ENCODE peak calls at places on chromosomes 4 and X, in nine cellular contexts. Q is GM23248; U is neural progenitor cell; V is endothelial cell; K is activated CD4-positive, alpha-beta memory T cell treated with anti-CD3 and anti-CD28 coated beads for 36 hours; W is amniotic stem cell; D is cardiac muscle cell; L is GM10248; Z is tibial nerve. Y is an unnamed sample.

GRCh38 chr4:19686456-19686855 is 565.2 kb upstream of the SLIT2 start:
- DNase-seq in W (no peak), D (no peak), Q (no peak), K (no peak), U (no peak), Z (no peak), L (no peak), V (no peak), Y (no peak)

GRCh38 chrX:9310596-9310995 is 154.3 kb upstream of the TBL1X start:
- DNase-seq in U (no peak), W (no peak), D (peak), Z (no peak), K (no peak), V (no peak), Q (peak), L (no peak), Y (no peak)

GRCh38 chr4:24488399-24489164 is 95.8 kb downstream of the DHX15 start:
- DNase-seq in D (peak), Z (peak), V (peak), Q (peak), K (peak), W (peak), U (peak), L (peak), Y (peak)

GRCh38 chr4:176313596-176314341 is 6.0 kb upstream of the SPCS3 start:
- DNase-seq in W (no peak), D (no peak), Q (peak), K (no peak), Z (no peak), U (no peak), V (no peak), L (no peak), Y (no peak)

GRCh38 chr4:40401646-40402045 is 66.5 kb downstream of the CHRNA9 start:
- DNase-seq in W (no peak), D (peak), Z (no peak), K (no peak), L (no peak), Q (no peak), V (no peak), U (no peak), Y (no peak)

GRCh38 chr4:40238700-40239548 is 42.1 kb downstream of the RHOH start:
- DNase-seq in L (no peak), U (no peak), W (no peak), Q (no peak), D (no peak), K (peak), Z (no peak), V (no peak), Y (no peak)

GRCh38 chr4:182062936-182063335 is 180.3 kb upstream of the TENM3 start:
- DNase-seq in Q (peak), K (no peak), D (peak), L (no peak), Z (no peak), W (peak), V (no peak), U (no peak), Y (no peak)

GRCh38 chrX:119753639-119754257 is 4.6 kb upstream of the SOWAHD start:
- DNase-seq in D (peak), K (peak), Z (no peak), U (peak), Q (peak), W (no peak), V (peak), L (no peak), Y (no peak)

GRCh38 chrX:15913161-15913560 is 58.5 kb upstream of the AP1S2 start:
- DNase-seq in U (no peak), K (no peak), L (no peak), D (no peak), Q (no peak), Z (no peak), V (no peak), W (no peak), Y (no peak)

GRCh38 chr4:6221296-6221850 is 21.0 kb upstream of the JAKMIP1 start:
- DNase-seq in U (peak), W (no peak), L (no peak), V (no peak), Z (no peak), D (no peak), K (no peak), Q (no peak), Y (no peak)

GRCh38 chrX:154380787-154381186 is 1.7 kb downstream of the EMD start:
- DNase-seq in U (no peak), Z (no peak), K (no peak), V (no peak), D (no peak), L (no peak), Q (no peak), W (no peak), Y (no peak)

GRCh38 chrX:142233400-142233799 is 28.3 kb upstream of the MAGEC2 start:
- DNase-seq in L (no peak), W (no peak), Q (no peak), K (no peak), V (no peak), D (no peak), Z (no peak), U (peak), Y (no peak)

GRCh38 chr4:81756042-81756441 is 284.3 kb upstream of the RASGEF1B start:
- DNase-seq in K (no peak), U (no peak), W (no peak), L (no peak), V (no peak), Q (no peak), D (no peak), Z (no peak), Y (no peak)

GRCh38 chrX:71852182-71852581 is 58.5 kb upstream of the NHSL2 start:
- DNase-seq in Z (no peak), L (no peak), D (no peak), U (no peak), Q (no peak), K (no peak), W (no peak), V (no peak), Y (no peak)

GRCh38 chr4:98747659-98748091 is 89.3 kb upstream of the TSPAN5 start:
- DNase-seq in K (no peak), V (no peak), U (peak), W (no peak), D (no peak), Q (no peak), Z (no peak), L (no peak), Y (no peak)

GRCh38 chrX:100819534-100819836 is 706 bp upstream of the CSTF2 start:
- DNase-seq in Z (no peak), K (no peak), Q (no peak), V (no peak), W (no peak), U (no peak), L (no peak), D (no peak), Y (no peak)

GRCh38 chr4:100895572-100896197 is 377.9 kb upstream of the EMCN start:
- DNase-seq in W (no peak), D (peak), Z (no peak), V (no peak), U (no peak), L (peak), K (no peak), Q (peak), Y (peak)

GRCh38 chr4:82124365-82124764 is 249.4 kb downstream of the HNRNPD start:
- DNase-seq in K (no peak), V (no peak), D (no peak), U (no peak), Z (no peak), L (no peak), W (no peak), Q (no peak), Y (no peak)

GRCh38 chr4:113423631-113424030 is 337.9 kb downstream of the CAMK2D start:
- DNase-seq in Q (peak), V (no peak), K (no peak), W (no peak), Z (no peak), L (no peak), U (no peak), D (peak), Y (no peak)

GRCh38 chrX:44733931-44734330 is 109.9 kb upstream of the DUSP21 start:
- DNase-seq in D (no peak), U (no peak), W (no peak), K (no peak), Z (no peak), Q (peak), V (no peak), L (no peak), Y (no peak)

GRCh38 chrX:13051167-13051528 is 6.7 kb upstream of the FAM9C start:
- DNase-seq in K (no peak), D (no peak), U (no peak), V (no peak), Q (no peak), Z (no peak), W (no peak), L (no peak), Y (no peak)

GRCh38 chrX:56762220-56762619 is 33.2 kb downstream of the NBDY start:
- DNase-seq in K (no peak), D (no peak), Z (no peak), L (peak), V (no peak), W (no peak), U (no peak), Q (no peak), Y (no peak)

GRCh38 chrX:103918584-103919335 is 43.7 kb upstream of the TMSB15B start:
- DNase-seq in Q (peak), V (peak), U (peak), K (peak), L (peak), Z (peak), W (peak), D (peak), Y (peak)

GRCh38 chr4:127888559-127888958 is 7.9 kb downstream of the PLK4 start:
- DNase-seq in U (no peak), K (no peak), V (no peak), D (no peak), L (no peak), Q (no peak), W (no peak), Z (no peak), Y (no peak)

GRCh38 chrX:40146471-40147398 is 49.0 kb upstream of the BCOR start:
- DNase-seq in D (peak), Z (no peak), U (peak), V (peak), K (peak), W (no peak), Q (peak), L (peak), Y (no peak)

GRCh38 chr4:109278594-109279031 is 23.8 kb downstream of the COL25A1 start:
- DNase-seq in Z (no peak), W (no peak), V (no peak), D (no peak), U (no peak), L (peak), Q (no peak), K (no peak), Y (no peak)

GRCh38 chr4:119084503-119084902 is 51.1 kb upstream of the MYOZ2 start:
- DNase-seq in V (no peak), D (no peak), K (no peak), Q (no peak), Z (no peak), L (no peak), U (no peak), W (no peak), Y (no peak)

Y was measured in GM19239.